ENCODE peak calls at places on chromosomes 4 and X, in four cellular contexts. T, X, O and Y are unnamed samples.

GRCh38 chr4:128349921-128350320 is 62.3 kb upstream of the PGRMC2 start:
- DNase-seq in O (no peak), T (no peak), X (peak; percentile 94), Y (no peak)

GRCh38 chrX:48896611-48897011 is 957 bp downstream of the TIMM17B start:
- DNase-seq in O (no peak), T (no peak), X (no peak), Y (no peak)

GRCh38 chrX:140701480-140701879 is 8.1 kb upstream of the LINC00632 start:
- DNase-seq in X (peak; percentile 45), O (no peak), T (no peak), Y (no peak)

GRCh38 chrX:97159916-97160800 is 276.4 kb downstream of the RPA4 start:
- DNase-seq in O (no peak), X (peak; percentile 67), T (no peak), Y (no peak)

GRCh38 chr4:26885912-26886274 is 25.3 kb downstream of the STIM2 start:
- DNase-seq in T (no peak), O (peak; percentile 59), X (no peak), Y (no peak)

GRCh38 chr4:2823671-2824328 is 19.8 kb upstream of the ADD1 start:
- DNase-seq in X (no peak), O (no peak), T (no peak), Y (no peak)

GRCh38 chrX:103099706-103100105 is 6.8 kb upstream of the NXF3 start:
- DNase-seq in X (no peak), O (no peak), T (no peak), Y (no peak)

GRCh38 chr4:26127851-26128337 is 192.9 kb upstream of the RBPJ start:
- DNase-seq in X (no peak), O (peak; percentile 35), T (no peak), Y (no peak)

GRCh38 chrX:100650841-100651240 is 6.8 kb downstream of the SRPX2 start:
- DNase-seq in X (no peak), T (no peak), O (no peak), Y (no peak)

GRCh38 chr4:117560329-117560728 is 474.0 kb upstream of the NDST3 start:
- DNase-seq in T (no peak), O (no peak), X (peak; percentile 6), Y (no peak)

GRCh38 chrX:121256653-121257052 is 209.2 kb downstream of the GLUD2 start:
- DNase-seq in T (no peak), O (no peak), X (no peak), Y (no peak)

GRCh38 chrX:69125094-69125493 is 40.2 kb downstream of the PJA1 start:
- DNase-seq in T (no peak), O (no peak), X (no peak), Y (no peak)

GRCh38 chrX:120140293-120140981 is 18.0 kb upstream of the RHOXF2 start:
- DNase-seq in O (no peak), X (no peak), T (peak; percentile 41), Y (no peak)

GRCh38 chrX:103453655-103454054 is 65.6 kb downstream of the RAB40A start:
- DNase-seq in T (no peak), O (no peak), X (peak; percentile 59), Y (no peak)

GRCh38 chrX:43655961-43656494 is at the start of gene MAOA:
- DNase-seq in X (no peak), O (peak; percentile 93), T (peak; percentile 46), Y (no peak)

GRCh38 chrX:50838820-50839600 is 25.0 kb upstream of the SHROOM4 start:
- DNase-seq in T (no peak), O (no peak), X (no peak), Y (no peak)

GRCh38 chr4:20487852-20488251 is 212.4 kb upstream of the PACRGL start:
- DNase-seq in O (no peak), T (no peak), X (no peak), Y (no peak)

GRCh38 chr4:85681194-85681803 is 206.3 kb downstream of the ARHGAP24 start:
- DNase-seq in T (no peak), X (no peak), O (peak; percentile 67), Y (no peak)

GRCh38 chrX:138917781-138918180 is 206.3 kb upstream of the FGF13 start:
- DNase-seq in T (no peak), X (no peak), O (no peak), Y (no peak)

GRCh38 chrX:11998944-11999343 is 139.3 kb upstream of the FRMPD4 start:
- DNase-seq in O (no peak), X (peak; percentile 7), T (no peak), Y (no peak)
- TF ChIP-seq CTCF in O (no peak), X (no peak), T (no peak), Y (no peak)

GRCh38 chr4:28811025-28811424 is 1909.1 kb upstream of the PCDH7 start:
- DNase-seq in X (no peak), T (no peak), O (no peak), Y (no peak)
- TF ChIP-seq CTCF in X (no peak), T (no peak), O (no peak), Y (no peak)

DNA sequence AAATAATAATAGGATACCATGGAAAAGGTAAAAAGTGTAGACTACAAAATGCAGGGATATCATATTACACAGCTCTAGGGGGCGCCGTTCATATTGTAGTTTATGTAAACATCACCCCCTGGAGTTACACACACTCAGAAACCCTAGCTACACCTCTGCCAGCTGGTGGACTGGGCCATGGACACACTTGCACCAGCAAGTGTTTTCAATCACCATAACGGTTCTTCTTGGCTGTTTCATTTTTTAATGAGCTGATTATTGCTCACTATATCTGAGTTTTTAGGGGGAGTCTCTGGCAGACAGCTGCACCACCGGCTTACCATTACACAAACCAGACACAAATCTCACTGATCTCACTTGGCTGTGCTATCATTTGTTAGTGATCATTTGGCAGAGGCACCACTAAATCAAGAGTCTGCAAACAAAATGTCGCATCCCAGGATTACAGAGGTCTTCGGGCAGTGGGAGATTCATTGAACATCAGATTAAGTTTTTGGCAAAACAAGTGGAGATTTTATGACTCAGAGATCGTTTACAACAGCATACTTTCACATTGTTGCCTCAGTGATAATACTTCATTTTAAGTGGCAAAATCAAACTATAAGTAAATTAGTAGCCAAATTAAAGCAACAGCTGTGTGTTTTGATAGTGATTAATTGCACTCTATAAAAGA is 185.7 kb downstream of the UNC5C start:
- DNase-seq in O (no peak), X (peak; percentile 18), T (peak; percentile 39), Y (no peak)
- TF ChIP-seq CTCF in O (no peak), X (no peak), T (no peak), Y (peak; percentile 19)

GRCh38 chr4:92580816-92581215 is 277.1 kb downstream of the GRID2 start:
- DNase-seq in X (no peak), T (no peak), O (no peak), Y (no peak)
- TF ChIP-seq CTCF in X (no peak), T (no peak), O (no peak), Y (no peak)

DNA sequence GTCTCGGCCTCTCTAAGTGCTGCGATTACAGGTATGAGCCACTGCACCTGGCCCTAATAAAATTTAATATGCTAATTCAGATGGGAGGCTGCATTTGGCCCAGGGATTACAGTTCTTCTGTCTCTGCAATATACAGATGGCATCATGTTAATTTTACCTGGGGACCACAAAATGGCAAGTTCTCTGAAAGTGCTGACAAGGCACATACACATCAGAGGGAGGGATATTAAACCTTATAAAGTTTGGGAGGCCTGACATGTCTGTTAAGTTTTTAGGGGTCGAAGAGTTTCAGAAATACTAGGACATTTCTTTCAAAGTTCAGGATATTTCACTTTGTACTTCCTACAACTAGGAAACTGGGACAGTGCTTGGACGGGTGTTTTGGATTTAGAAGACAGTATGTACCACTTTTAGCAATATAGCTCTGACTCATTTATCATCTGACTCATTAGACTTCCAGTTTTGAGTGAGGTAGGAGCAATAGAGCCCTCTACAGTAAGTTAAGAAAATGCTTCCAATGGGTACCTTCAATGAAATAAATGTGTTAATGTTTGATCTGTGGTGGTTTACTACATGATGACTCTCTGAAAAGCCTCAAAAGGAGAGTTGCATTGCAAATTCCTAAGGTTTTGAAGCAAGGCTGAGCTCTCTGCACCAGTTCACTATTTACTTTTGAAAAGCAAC is 981.0 kb upstream of the HS3ST1 start:
- DNase-seq in T (no peak), X (no peak), O (no peak), Y (no peak)
- TF ChIP-seq CTCF in T (no peak), X (no peak), O (no peak), Y (no peak)

DNA sequence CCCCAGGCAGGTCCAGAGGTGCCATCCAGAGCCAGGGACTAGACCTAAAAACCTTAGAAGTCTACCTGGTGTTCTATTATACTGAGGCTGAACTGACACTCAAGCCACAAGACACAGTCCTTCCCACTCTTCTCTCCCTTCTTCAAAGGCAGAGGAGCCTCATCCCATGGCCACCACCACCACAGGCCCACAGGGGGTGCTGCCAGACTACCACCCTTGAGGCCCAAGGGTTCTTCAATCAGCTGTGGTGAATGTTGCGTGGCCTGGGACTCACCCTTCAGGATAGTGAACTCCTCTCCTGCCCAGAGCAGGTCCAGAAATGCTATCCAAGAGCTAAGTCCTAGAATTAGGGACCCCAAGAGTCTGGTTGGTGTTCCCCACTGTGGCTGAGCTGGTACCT is 17.5 kb upstream of the RFC1 start:
- DNase-seq in T (no peak), X (no peak), O (no peak), Y (no peak)
- TF ChIP-seq CTCF in T (no peak), X (no peak), O (no peak), Y (no peak)

DNA sequence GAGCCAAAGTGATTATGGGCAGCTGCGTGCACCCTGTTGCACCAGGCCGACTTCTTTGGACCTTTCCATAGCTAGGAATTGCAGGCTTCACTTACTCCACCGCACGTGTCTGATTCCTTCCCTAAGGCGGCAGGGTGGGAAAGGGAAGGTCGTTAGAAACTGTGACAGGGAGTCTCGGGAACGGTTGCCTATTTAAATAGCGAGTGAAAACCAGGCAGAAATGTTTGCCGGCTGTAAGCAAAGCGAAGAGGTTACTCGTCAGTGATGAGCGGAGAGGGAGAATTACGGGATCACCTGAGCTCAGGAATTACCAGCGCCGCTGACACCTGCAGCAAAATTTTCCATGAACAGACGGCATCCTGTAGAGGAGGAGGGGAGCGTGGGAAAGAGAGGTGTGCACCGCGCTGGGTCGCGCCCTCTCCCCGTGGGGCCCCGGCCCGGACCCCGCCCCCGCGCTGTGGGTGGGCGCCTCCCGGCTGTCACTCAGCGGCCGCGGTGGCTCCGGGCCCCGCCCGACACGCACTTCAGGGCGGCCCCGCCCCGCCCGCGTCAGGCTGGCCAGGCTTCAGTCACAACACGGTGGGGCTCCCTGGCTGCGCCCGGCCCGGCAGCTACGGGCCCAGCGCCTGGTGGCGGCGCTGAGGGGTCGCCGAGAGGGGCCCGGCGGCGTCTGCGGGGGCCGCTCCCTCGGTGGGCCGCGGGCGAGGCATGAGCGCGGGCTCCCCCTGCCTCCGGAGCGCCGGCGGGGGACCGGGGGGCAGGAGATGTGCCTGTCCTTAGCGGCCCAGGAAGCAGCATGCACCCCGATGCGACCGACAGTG is at the start of gene SNX25:
- DNase-seq in T (peak; percentile 87), O (peak; percentile 93), X (peak; percentile 78), Y (peak; percentile 95)
- TF ChIP-seq CTCF in T (no peak), O (peak; percentile 33), X (peak; percentile 30), Y (peak; percentile 46)